ENCODE peak calls at places on chromosomes 1 and 21, in four cellular contexts. One of them, this sample, is unnamed.

GRCh38 chr1:168243200-168243599 is 17.4 kb downstream of the SFT2D2 start:
- ATAC-seq in stimulated activated effector memory CD8-positive, alpha-beta T cell treated with anti-CD3 and anti-CD28 coated beads, Interleukin-12 subunit alpha, Interleukin-12 subunit beta, amount 100 ng/mL, for 72 hours: no peak
- ATAC-seq in HCT116: peak; percentile 53
- ATAC-seq in memory B cell: no peak
- ATAC-seq in this sample: peak; percentile 39

GRCh38 chr1:41495171-41495948 is 10.9 kb upstream of the EDN2 start:
- ATAC-seq in stimulated activated effector memory CD8-positive, alpha-beta T cell treated with anti-CD3 and anti-CD28 coated beads, Interleukin-12 subunit alpha, Interleukin-12 subunit beta, amount 100 ng/mL, for 72 hours: no peak
- ATAC-seq in memory B cell: no peak
- ATAC-seq in HCT116: peak; percentile 52
- ATAC-seq in this sample: no peak

GRCh38 chr21:29318354-29318753 is 19.6 kb downstream of the BACH1 start:
- ATAC-seq in HCT116: no peak
- ATAC-seq in stimulated activated effector memory CD8-positive, alpha-beta T cell treated with anti-CD3 and anti-CD28 coated beads, Interleukin-12 subunit alpha, Interleukin-12 subunit beta, amount 100 ng/mL, for 72 hours: no peak
- ATAC-seq in memory B cell: no peak
- ATAC-seq in this sample: no peak

GRCh38 chr1:185349556-185349955 is 32.5 kb upstream of the IVNS1ABP start:
- ATAC-seq in memory B cell: no peak
- ATAC-seq in HCT116: no peak
- ATAC-seq in stimulated activated effector memory CD8-positive, alpha-beta T cell treated with anti-CD3 and anti-CD28 coated beads, Interleukin-12 subunit alpha, Interleukin-12 subunit beta, amount 100 ng/mL, for 72 hours: no peak
- ATAC-seq in this sample: no peak

GRCh38 chr1:27713139-27713725 is 12.5 kb upstream of the FAM76A start:
- ATAC-seq in memory B cell: no peak
- ATAC-seq in stimulated activated effector memory CD8-positive, alpha-beta T cell treated with anti-CD3 and anti-CD28 coated beads, Interleukin-12 subunit alpha, Interleukin-12 subunit beta, amount 100 ng/mL, for 72 hours: no peak
- ATAC-seq in HCT116: no peak
- ATAC-seq in this sample: no peak

GRCh38 chr1:197781998-197782718 is 6.9 kb upstream of the DENND1B start:
- ATAC-seq in HCT116: no peak
- ATAC-seq in memory B cell: no peak
- ATAC-seq in stimulated activated effector memory CD8-positive, alpha-beta T cell treated with anti-CD3 and anti-CD28 coated beads, Interleukin-12 subunit alpha, Interleukin-12 subunit beta, amount 100 ng/mL, for 72 hours: no peak
- ATAC-seq in this sample: peak; percentile 77

GRCh38 chr1:224980181-224980580 is 50.7 kb downstream of the DNAH14 start:
- ATAC-seq in memory B cell: no peak
- ATAC-seq in HCT116: no peak
- ATAC-seq in stimulated activated effector memory CD8-positive, alpha-beta T cell treated with anti-CD3 and anti-CD28 coated beads, Interleukin-12 subunit alpha, Interleukin-12 subunit beta, amount 100 ng/mL, for 72 hours: peak; percentile 44
- ATAC-seq in this sample: no peak

GRCh38 chr1:233112184-233113008 is 162.0 kb downstream of the NTPCR start:
- ATAC-seq in HCT116: peak; percentile 55
- ATAC-seq in stimulated activated effector memory CD8-positive, alpha-beta T cell treated with anti-CD3 and anti-CD28 coated beads, Interleukin-12 subunit alpha, Interleukin-12 subunit beta, amount 100 ng/mL, for 72 hours: no peak
- ATAC-seq in memory B cell: no peak
- ATAC-seq in this sample: no peak

GRCh38 chr1:58214674-58215073 is 331.9 kb downstream of the OMA1 start:
- ATAC-seq in stimulated activated effector memory CD8-positive, alpha-beta T cell treated with anti-CD3 and anti-CD28 coated beads, Interleukin-12 subunit alpha, Interleukin-12 subunit beta, amount 100 ng/mL, for 72 hours: no peak
- ATAC-seq in HCT116: no peak
- ATAC-seq in memory B cell: no peak
- ATAC-seq in this sample: no peak

GRCh38 chr1:61419681-61420080 is 305.3 kb downstream of the TM2D1 start:
- ATAC-seq in memory B cell: no peak
- ATAC-seq in stimulated activated effector memory CD8-positive, alpha-beta T cell treated with anti-CD3 and anti-CD28 coated beads, Interleukin-12 subunit alpha, Interleukin-12 subunit beta, amount 100 ng/mL, for 72 hours: no peak
- ATAC-seq in HCT116: no peak
- ATAC-seq in this sample: no peak

GRCh38 chr1:109634771-109635750 is 15.4 kb downstream of the AMPD2 start:
- ATAC-seq in HCT116: no peak
- ATAC-seq in memory B cell: no peak
- ATAC-seq in stimulated activated effector memory CD8-positive, alpha-beta T cell treated with anti-CD3 and anti-CD28 coated beads, Interleukin-12 subunit alpha, Interleukin-12 subunit beta, amount 100 ng/mL, for 72 hours: peak; percentile 46
- ATAC-seq in this sample: no peak